ENCODE peak calls at places on chromosome 11, in eight cellular contexts. One of them, this sample, is unnamed. For H3K4me1, the result is how much of the 10 kb centered on the place peaks cover.

GRCh38 chr11:14894657-14895598 is 2.9 kb upstream of the CYP2R1 start:
- DNase-seq in IMR-90: peak
- DNase-seq in gastrocnemius medialis: peak
- DNase-seq in suprapubic skin: no peak
- DNase-seq in prostate gland: no peak
- DNase-seq in stomach: no peak
- DNase-seq in Peyer's patch: no peak
- DNase-seq in heart left ventricle: peak
- DNase-seq in this sample: no peak

GRCh38 chr11:1502971-1503707 is 16.6 kb upstream of the MOB2 start:
- DNase-seq in Peyer's patch: no peak
- DNase-seq in suprapubic skin: no peak
- DNase-seq in gastrocnemius medialis: no peak
- DNase-seq in heart left ventricle: peak
- DNase-seq in stomach: peak
- DNase-seq in IMR-90: no peak
- DNase-seq in prostate gland: peak
- DNase-seq in this sample: no peak

GRCh38 chr11:128901655-128902514 is 10.7 kb downstream of the KCNJ5 start:
- DNase-seq in heart left ventricle: no peak
- DNase-seq in Peyer's patch: no peak
- DNase-seq in prostate gland: no peak
- DNase-seq in suprapubic skin: no peak
- DNase-seq in stomach: no peak
- DNase-seq in gastrocnemius medialis: no peak
- DNase-seq in IMR-90: no peak
- DNase-seq in this sample: no peak

GRCh38 chr11:46352063-46352841 is 5.0 kb downstream of the DGKZ start:
- DNase-seq in IMR-90: no peak
- DNase-seq in heart left ventricle: no peak
- DNase-seq in prostate gland: no peak
- DNase-seq in stomach: peak
- DNase-seq in Peyer's patch: peak
- DNase-seq in suprapubic skin: no peak
- DNase-seq in gastrocnemius medialis: peak
- DNase-seq in this sample: no peak

GRCh38 chr11:79076526-79077115 is 364.2 kb downstream of the TENM4 start:
- DNase-seq in suprapubic skin: no peak
- DNase-seq in heart left ventricle: no peak
- DNase-seq in prostate gland: peak
- DNase-seq in Peyer's patch: no peak
- DNase-seq in stomach: peak
- DNase-seq in IMR-90: no peak
- DNase-seq in gastrocnemius medialis: no peak
- DNase-seq in this sample: no peak

GRCh38 chr11:45913942-45914635 is 3.6 kb downstream of the PEX16 start:
- DNase-seq in heart left ventricle: no peak
- DNase-seq in IMR-90: no peak
- DNase-seq in gastrocnemius medialis: no peak
- DNase-seq in prostate gland: no peak
- DNase-seq in stomach: no peak
- DNase-seq in suprapubic skin: no peak
- DNase-seq in Peyer's patch: no peak
- DNase-seq in this sample: no peak

GRCh38 chr11:67649634-67650540 is 643 bp downstream of the ACY3 start:
- DNase-seq in gastrocnemius medialis: no peak
- DNase-seq in suprapubic skin: no peak
- DNase-seq in prostate gland: no peak
- DNase-seq in heart left ventricle: no peak
- DNase-seq in IMR-90: no peak
- DNase-seq in stomach: no peak
- DNase-seq in Peyer's patch: no peak
- DNase-seq in this sample: no peak

GRCh38 chr11:14015711-14016110 is 53.2 kb downstream of the SPON1 start:
- DNase-seq in Peyer's patch: no peak
- DNase-seq in gastrocnemius medialis: no peak
- DNase-seq in stomach: no peak
- DNase-seq in IMR-90: peak
- DNase-seq in heart left ventricle: no peak
- DNase-seq in suprapubic skin: no peak
- DNase-seq in prostate gland: no peak
- DNase-seq in this sample: no peak

GRCh38 chr11:33737362-33737821 is 1.2 kb upstream of the CD59 start:
- DNase-seq in suprapubic skin: no peak
- DNase-seq in gastrocnemius medialis: no peak
- DNase-seq in prostate gland: no peak
- DNase-seq in heart left ventricle: no peak
- DNase-seq in Peyer's patch: no peak
- DNase-seq in stomach: no peak
- DNase-seq in IMR-90: no peak
- DNase-seq in this sample: no peak

GRCh38 chr11:111982019-111982464 is 43.2 kb upstream of the DLAT start:
- DNase-seq in Peyer's patch: peak
- DNase-seq in gastrocnemius medialis: peak
- DNase-seq in prostate gland: peak
- DNase-seq in IMR-90: peak
- DNase-seq in suprapubic skin: no peak
- DNase-seq in stomach: peak
- DNase-seq in heart left ventricle: peak
- DNase-seq in this sample: no peak

GRCh38 chr11:77074205-77074604 is 7.4 kb downstream of the CAPN5 start:
- DNase-seq in prostate gland: no peak
- DNase-seq in Peyer's patch: no peak
- DNase-seq in gastrocnemius medialis: no peak
- DNase-seq in IMR-90: no peak
- DNase-seq in stomach: peak
- DNase-seq in heart left ventricle: no peak
- DNase-seq in suprapubic skin: no peak
- DNase-seq in this sample: no peak

GRCh38 chr11:67105964-67106363 is 13.1 kb upstream of the KDM2A start:
- DNase-seq in heart left ventricle: no peak
- DNase-seq in stomach: no peak
- DNase-seq in suprapubic skin: no peak
- DNase-seq in prostate gland: no peak
- DNase-seq in IMR-90: no peak
- DNase-seq in gastrocnemius medialis: no peak
- DNase-seq in Peyer's patch: no peak
- DNase-seq in this sample: no peak

GRCh38 chr11:72239296-72239848 is 4.6 kb downstream of the PHOX2A start:
- DNase-seq in IMR-90: peak
- DNase-seq in gastrocnemius medialis: peak
- DNase-seq in Peyer's patch: no peak
- DNase-seq in prostate gland: no peak
- DNase-seq in heart left ventricle: peak
- DNase-seq in suprapubic skin: peak
- DNase-seq in stomach: no peak
- DNase-seq in this sample: no peak

GRCh38 chr11:112631333-112631732 is 329.9 kb upstream of the NCAM1 start:
- DNase-seq in prostate gland: no peak
- DNase-seq in heart left ventricle: no peak
- DNase-seq in IMR-90: no peak
- DNase-seq in stomach: no peak
- DNase-seq in suprapubic skin: no peak
- DNase-seq in gastrocnemius medialis: no peak
- DNase-seq in Peyer's patch: no peak
- DNase-seq in this sample: no peak

GRCh38 chr11:33687733-33688479 is 12.7 kb downstream of the C11orf91 start:
- DNase-seq in stomach: no peak
- DNase-seq in IMR-90: peak
- DNase-seq in prostate gland: peak
- DNase-seq in suprapubic skin: no peak
- DNase-seq in gastrocnemius medialis: no peak
- DNase-seq in heart left ventricle: no peak
- DNase-seq in Peyer's patch: no peak
- DNase-seq in this sample: no peak

GRCh38 chr11:87127131-87127530 is 89.4 kb downstream of the TMEM135 start:
- DNase-seq in gastrocnemius medialis: no peak
- DNase-seq in suprapubic skin: no peak
- DNase-seq in IMR-90: no peak
- DNase-seq in prostate gland: no peak
- DNase-seq in heart left ventricle: no peak
- DNase-seq in stomach: no peak
- DNase-seq in Peyer's patch: no peak
- DNase-seq in this sample: no peak

DNA sequence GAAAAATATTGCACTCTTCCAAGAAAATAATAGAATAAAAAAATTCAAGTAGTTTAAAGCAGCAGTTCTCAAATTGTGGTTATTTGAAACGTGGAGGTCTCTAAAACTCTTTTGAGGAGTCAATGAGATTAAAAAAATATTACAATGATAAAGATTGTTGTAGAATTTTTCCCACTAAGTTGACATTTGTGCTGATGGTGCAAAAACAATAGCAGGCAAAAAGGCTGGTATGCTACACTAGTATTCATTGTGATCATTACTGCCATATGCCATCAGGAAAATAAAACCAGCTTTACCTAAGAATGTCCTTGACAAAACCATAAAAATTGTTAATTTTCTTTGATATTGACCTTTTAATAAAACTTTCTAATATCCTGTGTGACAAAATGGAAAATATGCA is 505.2 kb upstream of the ANO5 start:
- DNase-seq in prostate gland: no peak
- DNase-seq in suprapubic skin: no peak
- DNase-seq in IMR-90: no peak
- DNase-seq in heart left ventricle: no peak
- DNase-seq in gastrocnemius medialis: no peak
- DNase-seq in stomach: no peak
- DNase-seq in Peyer's patch: no peak
- DNase-seq in this sample: no peak
- H3K4me1 ChIP-seq in prostate gland: under half
- H3K4me1 ChIP-seq in suprapubic skin: under half
- H3K4me1 ChIP-seq in IMR-90: under half
- H3K4me1 ChIP-seq in heart left ventricle: under half
- H3K4me1 ChIP-seq in gastrocnemius medialis: under half
- H3K4me1 ChIP-seq in stomach: under half
- H3K4me1 ChIP-seq in Peyer's patch: under half
- H3K4me1 ChIP-seq in this sample: under half

GRCh38 chr11:69639843-69640242 is 1.1 kb upstream of the CCND1 start:
- DNase-seq in prostate gland: no peak
- DNase-seq in suprapubic skin: no peak
- DNase-seq in IMR-90: no peak
- DNase-seq in Peyer's patch: no peak
- DNase-seq in stomach: no peak
- DNase-seq in heart left ventricle: no peak
- DNase-seq in gastrocnemius medialis: no peak
- DNase-seq in this sample: no peak

GRCh38 chr11:69637956-69638871 is 2.7 kb upstream of the CCND1 start:
- DNase-seq in IMR-90: peak
- DNase-seq in prostate gland: no peak
- DNase-seq in suprapubic skin: no peak
- DNase-seq in gastrocnemius medialis: no peak
- DNase-seq in stomach: peak
- DNase-seq in heart left ventricle: peak
- DNase-seq in Peyer's patch: no peak
- DNase-seq in this sample: no peak

GRCh38 chr11:69637601-69637955 is 3.4 kb upstream of the CCND1 start:
- DNase-seq in gastrocnemius medialis: no peak
- DNase-seq in stomach: no peak
- DNase-seq in IMR-90: no peak
- DNase-seq in heart left ventricle: no peak
- DNase-seq in suprapubic skin: peak
- DNase-seq in Peyer's patch: no peak
- DNase-seq in prostate gland: no peak
- DNase-seq in this sample: no peak

GRCh38 chr11:69640260-69640994 is 529 bp upstream of the CCND1 start:
- DNase-seq in heart left ventricle: peak
- DNase-seq in suprapubic skin: peak
- DNase-seq in IMR-90: no peak
- DNase-seq in stomach: peak
- DNase-seq in Peyer's patch: peak
- DNase-seq in gastrocnemius medialis: no peak
- DNase-seq in prostate gland: no peak
- DNase-seq in this sample: no peak

DNA sequence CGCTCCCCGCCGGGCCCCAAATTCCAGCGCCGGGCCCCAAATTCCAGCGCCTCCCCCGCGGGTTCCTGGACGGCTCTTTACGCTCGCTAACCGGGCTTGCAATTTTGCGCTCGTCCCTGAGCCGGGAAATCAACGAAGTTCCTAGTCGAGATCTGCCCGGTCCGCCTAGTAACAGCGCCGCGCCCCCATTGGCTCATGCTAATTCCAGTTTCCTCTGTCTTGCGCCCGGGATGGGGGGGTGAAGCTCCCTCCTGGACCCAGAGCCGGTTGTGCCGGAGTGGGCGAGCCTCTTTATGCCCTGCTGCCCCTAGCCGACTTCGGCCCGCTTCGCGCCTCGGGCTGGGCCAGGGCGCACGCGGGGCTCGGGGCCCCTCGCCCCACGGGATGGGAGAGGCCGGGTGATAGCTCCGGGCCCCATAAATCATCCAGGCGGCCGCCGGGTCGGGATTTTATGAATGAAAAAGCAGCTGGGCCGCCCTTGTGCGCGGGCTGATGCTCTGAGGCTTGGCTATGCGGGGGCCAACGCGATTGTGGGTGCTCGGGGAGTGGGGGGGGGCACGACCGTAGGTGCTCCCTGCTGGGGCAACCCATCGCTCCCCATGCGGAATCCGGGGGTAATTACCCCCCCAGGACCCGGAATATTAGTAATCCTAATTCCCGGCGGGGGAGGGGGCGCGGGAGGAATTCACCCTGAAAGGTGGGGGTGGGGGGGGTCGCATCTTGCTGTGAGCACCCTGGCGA is 1.8 kb upstream of the CCND1 start:
- DNase-seq in stomach: peak
- DNase-seq in gastrocnemius medialis: peak
- DNase-seq in suprapubic skin: peak
- DNase-seq in Peyer's patch: peak
- DNase-seq in prostate gland: peak
- DNase-seq in IMR-90: peak
- DNase-seq in heart left ventricle: peak
- DNase-seq in this sample: no peak
- TF ChIP-seq POLR2A in stomach: no peak
- TF ChIP-seq POLR2A in gastrocnemius medialis: no peak
- TF ChIP-seq POLR2A in suprapubic skin: no peak
- TF ChIP-seq POLR2A in Peyer's patch: peak
- TF ChIP-seq POLR2A in prostate gland: no peak
- TF ChIP-seq POLR2A in IMR-90: peak
- TF ChIP-seq POLR2A in heart left ventricle: peak
- TF ChIP-seq POLR2A in this sample: no peak

GRCh38 chr11:57481315-57481714 is 21.0 kb downstream of the RTN4RL2 start:
- DNase-seq in stomach: no peak
- DNase-seq in prostate gland: no peak
- DNase-seq in IMR-90: no peak
- DNase-seq in suprapubic skin: no peak
- DNase-seq in heart left ventricle: no peak
- DNase-seq in gastrocnemius medialis: no peak
- DNase-seq in Peyer's patch: no peak
- DNase-seq in this sample: no peak
- H3K4me1 ChIP-seq in stomach: under half
- H3K4me1 ChIP-seq in prostate gland: under half
- H3K4me1 ChIP-seq in IMR-90: under half
- H3K4me1 ChIP-seq in suprapubic skin: under half
- H3K4me1 ChIP-seq in heart left ventricle: under half
- H3K4me1 ChIP-seq in gastrocnemius medialis: under half
- H3K4me1 ChIP-seq in Peyer's patch: under half
- H3K4me1 ChIP-seq in this sample: under half

DNA sequence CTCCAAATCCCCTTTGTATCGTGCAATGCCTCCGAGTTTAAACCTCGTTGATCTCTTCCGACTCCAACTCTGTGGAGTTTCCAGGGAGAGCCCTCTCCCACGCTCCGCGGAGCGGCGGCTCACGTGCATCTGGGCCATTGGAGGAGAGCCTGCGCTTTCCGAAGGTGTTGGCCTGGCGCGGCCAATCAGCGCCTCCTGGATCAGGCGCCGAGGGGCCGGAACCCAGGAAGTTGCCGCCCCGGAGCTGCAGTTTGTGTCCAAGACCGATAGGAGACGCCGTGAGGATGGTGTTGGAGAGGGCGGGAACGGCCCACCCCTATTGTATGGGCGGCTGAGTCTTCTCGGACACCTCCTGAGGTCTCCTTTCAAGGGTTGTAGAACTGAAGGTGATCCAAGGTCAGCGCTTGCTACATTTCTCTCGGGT is 1.6 kb downstream of the ADAMTS15 start:
- DNase-seq in Peyer's patch: no peak
- DNase-seq in suprapubic skin: peak
- DNase-seq in stomach: peak
- DNase-seq in heart left ventricle: peak
- DNase-seq in gastrocnemius medialis: peak
- DNase-seq in IMR-90: peak
- DNase-seq in prostate gland: no peak
- DNase-seq in this sample: no peak
- TF ChIP-seq POLR2A in Peyer's patch: no peak
- TF ChIP-seq POLR2A in suprapubic skin: peak
- TF ChIP-seq POLR2A in stomach: no peak
- TF ChIP-seq POLR2A in heart left ventricle: peak
- TF ChIP-seq POLR2A in gastrocnemius medialis: peak
- TF ChIP-seq POLR2A in IMR-90: no peak
- TF ChIP-seq POLR2A in prostate gland: no peak
- TF ChIP-seq POLR2A in this sample: no peak

This sample was measured in esophagus squamous epithelium.